ENCODE peak calls at places on chromosomes 16 and 17, in seven cellular contexts. One of them, this sample, is unnamed.

GRCh38 chr17:37764383-37764782 is 19.5 kb upstream of the HNF1B start:
- DNase-seq in mesendoderm: no peak
- DNase-seq in IMR-90: no peak
- DNase-seq in neuronal stem cell: no peak
- DNase-seq in mesenchymal stem cell: no peak
- DNase-seq in H9: no peak
- DNase-seq in trophoblast cell: no peak
- DNase-seq in this sample: no peak

GRCh38 chr16:20830372-20830771 is 24.0 kb downstream of the REXO5 start:
- DNase-seq in mesendoderm: no peak
- DNase-seq in IMR-90: no peak
- DNase-seq in neuronal stem cell: no peak
- DNase-seq in mesenchymal stem cell: no peak
- DNase-seq in H9: no peak
- DNase-seq in trophoblast cell: no peak
- DNase-seq in this sample: no peak

GRCh38 chr17:75652934-75653549 is 13.9 kb downstream of the RECQL5 start:
- DNase-seq in mesendoderm: peak; percentile 78
- DNase-seq in IMR-90: peak; percentile 27
- DNase-seq in neuronal stem cell: peak; percentile 52
- DNase-seq in mesenchymal stem cell: peak; percentile 63
- DNase-seq in H9: peak; percentile 83
- DNase-seq in trophoblast cell: no peak
- DNase-seq in this sample: peak; percentile 77

GRCh38 chr17:4536742-4537411 is 18.3 kb downstream of the MYBBP1A start:
- DNase-seq in mesendoderm: peak; percentile 34
- DNase-seq in IMR-90: peak; percentile 7
- DNase-seq in neuronal stem cell: no peak
- DNase-seq in mesenchymal stem cell: peak; percentile 47
- DNase-seq in H9: no peak
- DNase-seq in trophoblast cell: no peak
- DNase-seq in this sample: no peak

GRCh38 chr16:9901-10665 is 43.3 kb downstream of the POLR3K start:
- DNase-seq in mesendoderm: no peak
- DNase-seq in IMR-90: no peak
- DNase-seq in neuronal stem cell: no peak
- DNase-seq in mesenchymal stem cell: no peak
- DNase-seq in H9: no peak
- DNase-seq in trophoblast cell: peak; percentile 37
- DNase-seq in this sample: no peak

GRCh38 chr17:57995076-57995956 is 7.3 kb upstream of the VEZF1 start:
- DNase-seq in mesendoderm: peak; percentile 91
- DNase-seq in IMR-90: peak; percentile 81
- DNase-seq in neuronal stem cell: peak; percentile 58
- DNase-seq in mesenchymal stem cell: peak; percentile 88
- DNase-seq in H9: peak; percentile 84
- DNase-seq in trophoblast cell: peak; percentile 48
- DNase-seq in this sample: no peak

GRCh38 chr17:2453325-2453724 is 52.5 kb upstream of the MNT start:
- DNase-seq in mesendoderm: no peak
- DNase-seq in IMR-90: no peak
- DNase-seq in neuronal stem cell: no peak
- DNase-seq in mesenchymal stem cell: no peak
- DNase-seq in H9: no peak
- DNase-seq in trophoblast cell: no peak
- DNase-seq in this sample: no peak

GRCh38 chr16:17512636-17513220 is 42.0 kb upstream of the XYLT1 start:
- DNase-seq in mesendoderm: no peak
- DNase-seq in IMR-90: peak; percentile 74
- DNase-seq in neuronal stem cell: no peak
- DNase-seq in mesenchymal stem cell: no peak
- DNase-seq in H9: no peak
- DNase-seq in trophoblast cell: no peak
- DNase-seq in this sample: no peak

GRCh38 chr17:45283711-45284110 is 21.8 kb upstream of the SPATA32 start:
- DNase-seq in mesendoderm: no peak
- DNase-seq in IMR-90: no peak
- DNase-seq in neuronal stem cell: no peak
- DNase-seq in mesenchymal stem cell: no peak
- DNase-seq in H9: no peak
- DNase-seq in trophoblast cell: no peak
- DNase-seq in this sample: no peak

GRCh38 chr17:77409282-77410161 is 268.8 kb downstream of the SEC14L1 start:
- DNase-seq in mesendoderm: peak; percentile 84
- DNase-seq in IMR-90: peak; percentile 58
- DNase-seq in neuronal stem cell: no peak
- DNase-seq in mesenchymal stem cell: peak; percentile 56
- DNase-seq in H9: peak; percentile 89
- DNase-seq in trophoblast cell: peak; percentile 75
- DNase-seq in this sample: no peak

GRCh38 chr17:58200024-58200633 is 7.6 kb downstream of the EPX start:
- DNase-seq in mesendoderm: peak; percentile 81
- DNase-seq in IMR-90: peak; percentile 36
- DNase-seq in neuronal stem cell: peak; percentile 36
- DNase-seq in mesenchymal stem cell: peak; percentile 32
- DNase-seq in H9: peak; percentile 93
- DNase-seq in trophoblast cell: no peak
- DNase-seq in this sample: peak; percentile 89

GRCh38 chr17:74206332-74206818 is 2.9 kb downstream of the RPL38 start:
- DNase-seq in mesendoderm: peak; percentile 31
- DNase-seq in IMR-90: no peak
- DNase-seq in neuronal stem cell: no peak
- DNase-seq in mesenchymal stem cell: no peak
- DNase-seq in H9: no peak
- DNase-seq in trophoblast cell: peak; percentile 44
- DNase-seq in this sample: no peak

GRCh38 chr17:38874505-38875419 is 4.9 kb downstream of the LASP1 start:
- DNase-seq in mesendoderm: no peak
- DNase-seq in IMR-90: no peak
- DNase-seq in neuronal stem cell: no peak
- DNase-seq in mesenchymal stem cell: no peak
- DNase-seq in H9: peak; percentile 34
- DNase-seq in trophoblast cell: no peak
- DNase-seq in this sample: no peak

DNA sequence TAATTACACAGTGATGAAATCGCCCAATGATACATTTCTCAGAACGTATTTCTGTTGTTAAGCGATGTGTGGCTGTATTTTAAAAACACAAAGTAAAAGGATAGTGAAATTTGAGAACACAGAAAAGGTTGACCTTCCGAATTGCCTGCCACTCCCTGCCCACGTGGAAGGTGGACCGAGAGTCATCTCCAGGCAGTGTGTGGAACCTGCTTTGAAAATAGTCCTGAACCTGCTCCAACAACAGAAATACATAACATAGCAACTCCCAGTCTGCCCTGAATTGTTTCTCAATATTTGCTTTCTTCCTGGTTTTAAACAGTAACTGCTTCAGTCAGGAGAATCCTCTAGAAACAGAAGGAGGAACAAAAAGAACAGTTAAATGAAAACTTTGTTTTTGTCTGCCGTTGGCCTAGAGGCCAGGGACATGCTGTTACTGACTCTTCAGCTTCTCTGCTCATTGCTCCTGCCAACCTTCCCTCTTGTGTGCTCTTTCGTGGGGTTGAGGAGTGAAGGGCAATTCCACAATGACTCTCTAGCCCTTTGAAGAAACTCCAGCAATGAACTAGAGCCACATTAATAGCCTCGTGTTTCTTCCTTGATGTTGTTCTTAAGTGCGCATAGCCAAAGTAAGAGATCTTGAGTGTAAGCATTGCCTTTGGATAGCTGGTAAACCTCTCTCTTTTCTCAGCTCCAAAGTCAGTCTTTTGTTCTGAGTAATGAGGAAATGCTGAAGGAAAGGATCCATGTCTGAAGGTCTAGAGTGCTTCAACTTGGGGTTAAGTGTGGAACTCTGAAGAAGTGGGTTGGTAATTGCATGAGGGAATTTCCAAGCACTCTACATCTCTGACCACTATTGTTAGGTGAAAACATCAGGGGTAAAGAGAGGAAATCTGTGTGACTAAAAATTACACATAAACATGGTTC is 452.5 kb upstream of the CCL2 start:
- DNase-seq in mesendoderm: no peak
- DNase-seq in IMR-90: no peak
- DNase-seq in neuronal stem cell: no peak
- DNase-seq in mesenchymal stem cell: no peak
- DNase-seq in H9: no peak
- DNase-seq in trophoblast cell: no peak
- DNase-seq in this sample: no peak
- H3K23ac ChIP-seq in mesendoderm: no peak overlapping the region
- H3K23ac ChIP-seq in IMR-90: no peak overlapping the region
- H3K23ac ChIP-seq in neuronal stem cell: no peak overlapping the region
- H3K23ac ChIP-seq in mesenchymal stem cell: no peak overlapping the region
- H3K23ac ChIP-seq in H9: no peak overlapping the region
- H3K23ac ChIP-seq in trophoblast cell: no peak overlapping the region
- H3K23ac ChIP-seq in this sample: no peak overlapping the region

GRCh38 chr17:66716236-66717026 is 118.5 kb upstream of the CACNG5 start:
- DNase-seq in mesendoderm: peak; percentile 41
- DNase-seq in IMR-90: peak; percentile 21
- DNase-seq in neuronal stem cell: no peak
- DNase-seq in mesenchymal stem cell: no peak
- DNase-seq in H9: peak; percentile 36
- DNase-seq in trophoblast cell: no peak
- DNase-seq in this sample: no peak

GRCh38 chr17:66717680-66718079 is 117.2 kb upstream of the CACNG5 start:
- DNase-seq in mesendoderm: peak; percentile 44
- DNase-seq in IMR-90: peak; percentile 12
- DNase-seq in neuronal stem cell: no peak
- DNase-seq in mesenchymal stem cell: no peak
- DNase-seq in H9: peak; percentile 48
- DNase-seq in trophoblast cell: peak; percentile 76
- DNase-seq in this sample: no peak

GRCh38 chr17:66715076-66715675 is 119.7 kb upstream of the CACNG5 start:
- DNase-seq in mesendoderm: no peak
- DNase-seq in IMR-90: no peak
- DNase-seq in neuronal stem cell: no peak
- DNase-seq in mesenchymal stem cell: no peak
- DNase-seq in H9: peak; percentile 28
- DNase-seq in trophoblast cell: no peak
- DNase-seq in this sample: no peak

GRCh38 chr17:66714046-66715023 is 120.6 kb upstream of the CACNG5 start:
- DNase-seq in mesendoderm: no peak
- DNase-seq in IMR-90: no peak
- DNase-seq in neuronal stem cell: no peak
- DNase-seq in mesenchymal stem cell: no peak
- DNase-seq in H9: peak; percentile 48
- DNase-seq in trophoblast cell: no peak
- DNase-seq in this sample: no peak

DNA sequence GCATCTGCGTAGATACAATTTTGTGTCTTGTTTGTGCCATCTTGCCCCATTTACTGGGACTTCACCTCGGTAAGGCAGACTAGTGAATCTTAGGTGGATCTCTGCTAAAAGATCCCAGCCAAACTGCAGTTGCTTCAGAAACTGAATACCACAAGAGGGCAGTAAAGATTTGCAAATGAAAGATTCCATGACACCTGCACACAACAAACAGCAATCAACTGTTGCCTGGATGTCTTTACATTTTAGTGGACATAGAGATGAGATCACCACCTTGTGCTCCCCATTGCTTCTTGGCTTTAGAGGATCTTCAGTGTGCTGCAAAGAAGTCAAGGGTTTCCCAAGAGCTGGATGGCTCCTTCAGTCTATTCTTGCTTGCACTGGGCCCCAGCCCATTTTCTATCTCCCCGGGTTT is 119.2 kb upstream of the CACNG5 start:
- DNase-seq in mesendoderm: peak; percentile 85
- DNase-seq in IMR-90: peak; percentile 75
- DNase-seq in neuronal stem cell: peak; percentile 56
- DNase-seq in mesenchymal stem cell: peak; percentile 71
- DNase-seq in H9: peak; percentile 62
- DNase-seq in trophoblast cell: peak; percentile 20
- DNase-seq in this sample: no peak
- H3K23ac ChIP-seq in mesendoderm: no peak overlapping the region
- H3K23ac ChIP-seq in IMR-90: no peak overlapping the region
- H3K23ac ChIP-seq in neuronal stem cell: no peak overlapping the region
- H3K23ac ChIP-seq in mesenchymal stem cell: no peak overlapping the region
- H3K23ac ChIP-seq in H9: no peak overlapping the region
- H3K23ac ChIP-seq in trophoblast cell: no peak overlapping the region
- H3K23ac ChIP-seq in this sample: no peak overlapping the region

GRCh38 chr17:27303734-27304133 is 9.8 kb downstream of the WSB1 start:
- DNase-seq in mesendoderm: no peak
- DNase-seq in IMR-90: no peak
- DNase-seq in neuronal stem cell: no peak
- DNase-seq in mesenchymal stem cell: no peak
- DNase-seq in H9: no peak
- DNase-seq in trophoblast cell: no peak
- DNase-seq in this sample: no peak
- H3K23ac ChIP-seq in mesendoderm: no peak overlapping the region
- H3K23ac ChIP-seq in IMR-90: no peak overlapping the region
- H3K23ac ChIP-seq in neuronal stem cell: no peak overlapping the region
- H3K23ac ChIP-seq in mesenchymal stem cell: no peak overlapping the region
- H3K23ac ChIP-seq in H9: no peak overlapping the region
- H3K23ac ChIP-seq in trophoblast cell: no peak overlapping the region
- H3K23ac ChIP-seq in this sample: no peak overlapping the region

GRCh38 chr16:57797526-57798266 is 4.6 kb downstream of the KIFC3 start:
- DNase-seq in mesendoderm: peak; percentile 92
- DNase-seq in IMR-90: no peak
- DNase-seq in neuronal stem cell: no peak
- DNase-seq in mesenchymal stem cell: no peak
- DNase-seq in H9: peak; percentile 68
- DNase-seq in trophoblast cell: peak; percentile 88
- DNase-seq in this sample: no peak

GRCh38 chr16:57795431-57795878 is 6.8 kb downstream of the KIFC3 start:
- DNase-seq in mesendoderm: peak; percentile 90
- DNase-seq in IMR-90: peak; percentile 38
- DNase-seq in neuronal stem cell: no peak
- DNase-seq in mesenchymal stem cell: peak; percentile 54
- DNase-seq in H9: peak; percentile 82
- DNase-seq in trophoblast cell: peak; percentile 76
- DNase-seq in this sample: peak; percentile 72

GRCh38 chr16:57797216-57797525 is 5.1 kb downstream of the KIFC3 start:
- DNase-seq in mesendoderm: no peak
- DNase-seq in IMR-90: no peak
- DNase-seq in neuronal stem cell: no peak
- DNase-seq in mesenchymal stem cell: no peak
- DNase-seq in H9: no peak
- DNase-seq in trophoblast cell: no peak
- DNase-seq in this sample: no peak

GRCh38 chr16:57791903-57792461 is 10.3 kb downstream of the KIFC3 start:
- DNase-seq in mesendoderm: no peak
- DNase-seq in IMR-90: no peak
- DNase-seq in neuronal stem cell: no peak
- DNase-seq in mesenchymal stem cell: no peak
- DNase-seq in H9: no peak
- DNase-seq in trophoblast cell: no peak
- DNase-seq in this sample: no peak

DNA sequence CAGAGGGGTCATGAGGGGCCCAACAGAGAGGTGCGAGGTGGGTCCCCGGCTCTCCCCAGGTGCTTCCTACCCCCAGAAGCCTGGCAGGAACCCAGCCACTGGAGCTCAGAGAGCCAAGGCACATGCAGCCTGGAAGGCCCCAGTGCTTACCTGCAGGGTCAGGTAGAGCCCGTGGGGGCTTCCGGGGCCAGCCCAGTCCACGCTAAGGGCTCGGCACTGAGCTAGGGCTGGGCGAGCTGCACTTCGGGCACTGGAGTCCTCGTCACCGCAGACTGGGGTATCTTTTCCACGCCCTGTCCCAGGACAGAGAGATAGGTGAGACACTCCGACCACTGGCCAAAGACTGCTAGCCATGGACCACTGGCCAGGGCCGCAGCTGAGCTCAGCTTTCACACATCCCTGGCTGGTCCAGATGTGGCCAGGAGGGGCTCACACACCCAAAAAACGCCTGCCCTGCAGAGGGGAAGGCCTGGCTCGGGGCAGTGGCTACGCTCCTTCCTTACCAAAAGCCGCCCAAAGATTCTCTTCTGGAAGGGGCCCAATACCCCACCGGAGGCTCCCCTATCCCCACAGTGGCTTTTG is 7.4 kb downstream of the KIFC3 start:
- DNase-seq in mesendoderm: no peak
- DNase-seq in IMR-90: no peak
- DNase-seq in neuronal stem cell: no peak
- DNase-seq in mesenchymal stem cell: no peak
- DNase-seq in H9: no peak
- DNase-seq in trophoblast cell: no peak
- DNase-seq in this sample: no peak
- H3K23ac ChIP-seq in mesendoderm: no peak overlapping the region
- H3K23ac ChIP-seq in IMR-90: no peak overlapping the region
- H3K23ac ChIP-seq in neuronal stem cell: no peak overlapping the region
- H3K23ac ChIP-seq in mesenchymal stem cell: no peak overlapping the region
- H3K23ac ChIP-seq in H9: no peak overlapping the region
- H3K23ac ChIP-seq in trophoblast cell: no peak overlapping the region
- H3K23ac ChIP-seq in this sample: no peak overlapping the region

This sample was measured in H1.